ENCODE peak calls at places on chromosomes 4 and X, in six cellular contexts. Y, G, Q, E, U and P are unnamed samples. For H3K27me3, the result is how much of the 10 kb centered on the place peaks cover.

GRCh38 chrX:5730561-5730960 is 498.1 kb downstream of the NLGN4X start:
- DNase-seq in G (no peak), Q (no peak), E (no peak), Y (no peak), U (no peak), P (no peak)

GRCh38 chr4:137065306-137065705 is 467.0 kb downstream of the PCDH18 start:
- DNase-seq in Q (no peak), G (no peak), U (no peak), E (no peak), Y (no peak), P (no peak)

GRCh38 chrX:153924149-153924861 is 1.8 kb downstream of the ARHGAP4 start:
- DNase-seq in Y (no peak), E (no peak), U (no peak), Q (peak), G (no peak), P (peak)

GRCh38 chrX:52420824-52421443 is 52.1 kb downstream of the XAGE2 start:
- DNase-seq in Q (no peak), Y (no peak), U (no peak), G (no peak), E (no peak), P (no peak)

GRCh38 chrX:80879143-80879542 is 69.5 kb upstream of the BRWD3 start:
- DNase-seq in Y (no peak), G (no peak), E (no peak), U (no peak), Q (no peak), P (no peak)

GRCh38 chrX:23732704-23733103 is 10.4 kb downstream of the ACOT9 start:
- DNase-seq in E (no peak), Q (no peak), U (no peak), G (no peak), Y (no peak), P (no peak)

GRCh38 chrX:132393992-132394391 is 94.8 kb downstream of the MBNL3 start:
- DNase-seq in Y (no peak), G (no peak), Q (no peak), U (no peak), E (no peak), P (no peak)

GRCh38 chr4:138111462-138112000 is 130.6 kb downstream of the SLC7A11 start:
- DNase-seq in E (no peak), U (no peak), G (no peak), Y (no peak), Q (no peak), P (no peak)

GRCh38 chr4:188372051-188372450 is 232.8 kb downstream of the TRIML1 start:
- DNase-seq in U (no peak), G (no peak), Y (no peak), Q (no peak), E (no peak), P (no peak)

GRCh38 chr4:81378398-81378797 is 93.3 kb downstream of the RASGEF1B start:
- DNase-seq in Y (no peak), U (no peak), E (no peak), G (no peak), Q (no peak), P (no peak)

GRCh38 chrX:39204945-39205344 is 403.7 kb downstream of the MID1IP1 start:
- DNase-seq in Y (no peak), E (no peak), Q (no peak), U (no peak), G (no peak), P (no peak)

GRCh38 chr4:15805583-15806517 is 27.7 kb downstream of the CD38 start:
- DNase-seq in Y (no peak), E (no peak), U (peak), G (no peak), Q (peak), P (no peak)

GRCh38 chr4:181796502-181796901 is 446.7 kb upstream of the TENM3 start:
- DNase-seq in G (no peak), Q (peak), U (no peak), E (no peak), Y (no peak), P (no peak)

GRCh38 chrX:70166601-70167590 is 10.4 kb upstream of the DGAT2L6 start:
- DNase-seq in E (no peak), G (no peak), U (no peak), Q (no peak), Y (no peak), P (no peak)

GRCh38 chrX:44234541-44234940 is 108.9 kb downstream of the EFHC2 start:
- DNase-seq in U (no peak), Q (no peak), Y (no peak), G (no peak), E (no peak), P (no peak)

GRCh38 chrX:11424903-11425674 is 131.9 kb downstream of the AMELX start:
- DNase-seq in Q (no peak), Y (no peak), E (no peak), G (no peak), U (no peak), P (no peak)

GRCh38 chrX:150167482-150168324 is 195.4 kb upstream of the MAMLD1 start:
- DNase-seq in Q (no peak), Y (no peak), G (no peak), U (no peak), E (no peak), P (no peak)

GRCh38 chr4:91116861-91117260 is 989.7 kb downstream of the CCSER1 start:
- DNase-seq in U (no peak), Y (no peak), E (no peak), G (no peak), Q (no peak), P (no peak)

GRCh38 chr4:85591361-85592098 is 116.6 kb downstream of the ARHGAP24 start:
- DNase-seq in E (no peak), G (no peak), Y (no peak), Q (no peak), U (no peak), P (no peak)

GRCh38 chr4:73205482-73205881 is 53.1 kb downstream of the ANKRD17 start:
- DNase-seq in Q (no peak), G (no peak), U (no peak), Y (no peak), E (no peak), P (no peak)

GRCh38 chr4:134200811-134201215 is 776 bp downstream of the PABPC4L start:
- DNase-seq in G (no peak), U (no peak), Q (no peak), Y (no peak), E (peak), P (no peak)

GRCh38 chr4:52408037-52408436 is 251.1 kb downstream of the USP46 start:
- DNase-seq in E (no peak), Q (no peak), G (no peak), Y (no peak), U (no peak), P (no peak)

GRCh38 chrX:114584983-114585842 is 1.3 kb downstream of the HTR2C start:
- DNase-seq in Q (no peak), E (no peak), G (no peak), Y (no peak), U (no peak), P (no peak)

GRCh38 chr4:3123201-3123671 is 48.8 kb downstream of the HTT start:
- DNase-seq in Y (no peak), U (no peak), E (no peak), G (no peak), Q (no peak), P (no peak)

GRCh38 chr4:8114456-8115202 is 44.0 kb downstream of the ABLIM2 start:
- DNase-seq in Y (no peak), Q (no peak), U (peak), G (no peak), E (no peak), P (peak)

GRCh38 chrX:107971636-107972035 is 10.5 kb downstream of the TEX13B start:
- DNase-seq in E (no peak), U (no peak), G (no peak), Y (no peak), Q (no peak), P (no peak)

GRCh38 chr4:25676221-25676620 is 20.6 kb downstream of the SLC34A2 start:
- DNase-seq in U (no peak), E (no peak), G (no peak), Y (no peak), Q (no peak), P (no peak)

DNA sequence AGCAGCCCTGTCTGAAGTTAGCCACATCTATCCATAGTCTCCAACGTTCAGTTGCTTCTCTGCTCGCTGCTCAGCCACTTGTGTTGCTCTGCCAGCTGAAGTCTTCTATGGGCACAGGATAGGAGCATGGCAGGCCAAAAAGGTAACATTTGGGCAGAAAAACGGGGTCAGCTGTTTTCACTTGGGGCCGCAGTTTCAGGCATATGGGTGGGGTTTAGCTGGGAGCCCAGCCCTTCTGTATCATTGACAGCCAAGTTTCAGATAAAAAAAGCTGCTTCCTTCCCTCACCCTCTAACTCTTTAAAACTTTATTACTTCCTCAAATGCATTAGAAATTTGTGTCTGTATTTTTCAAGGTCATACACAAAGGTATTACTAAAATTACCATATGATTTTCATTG is 18.4 kb upstream of the MANBA start:
- DNase-seq in Y (no peak), E (no peak), U (no peak), G (no peak), Q (no peak), P (no peak)
- H3K4me3 ChIP-seq in Y (no peak), E (no peak), U (no peak), G (no peak), Q (no peak), P (peak)

DNA sequence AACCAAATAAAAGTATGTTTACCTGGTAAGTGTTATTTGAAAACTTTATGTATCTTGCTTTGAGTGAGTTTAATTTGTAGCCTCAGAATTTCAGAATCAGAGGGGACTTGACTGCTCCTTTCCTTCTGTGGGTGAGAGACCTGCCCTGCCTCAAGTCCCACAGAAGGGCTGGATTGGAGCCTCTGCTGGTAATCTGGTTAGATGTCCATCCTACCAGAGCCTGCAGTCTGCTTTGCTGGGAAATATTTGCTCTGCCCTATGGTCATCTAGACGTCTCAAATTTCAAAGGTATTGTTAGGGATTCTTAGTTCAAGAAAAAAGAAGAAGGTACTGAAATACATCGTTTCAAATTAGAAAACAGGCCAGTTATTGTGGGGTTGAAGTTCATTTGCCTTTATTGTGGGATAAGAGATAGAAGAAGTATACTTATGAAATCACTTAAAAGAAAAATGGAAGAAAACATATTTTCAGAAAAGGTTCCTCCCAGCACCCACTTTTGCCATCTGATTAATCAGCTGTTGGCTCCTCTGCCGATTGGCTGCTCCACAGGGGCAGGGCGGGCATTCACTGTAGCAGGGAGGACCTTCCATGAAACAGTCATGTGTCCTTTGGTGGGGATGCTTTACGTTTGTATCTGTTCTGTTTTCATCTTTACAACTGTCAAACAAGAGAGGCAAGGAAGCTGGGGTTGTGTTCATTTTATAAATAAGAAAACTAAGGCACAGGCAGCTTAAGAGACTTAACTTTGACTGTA is 73.3 kb upstream of the TLR2 start:
- DNase-seq in G (no peak), U (no peak), E (no peak), Q (no peak), Y (no peak), P (no peak)
- TF ChIP-seq CTCF in G (no peak), U (no peak), E (no peak), Q (no peak), Y (no peak), P (no peak)

DNA sequence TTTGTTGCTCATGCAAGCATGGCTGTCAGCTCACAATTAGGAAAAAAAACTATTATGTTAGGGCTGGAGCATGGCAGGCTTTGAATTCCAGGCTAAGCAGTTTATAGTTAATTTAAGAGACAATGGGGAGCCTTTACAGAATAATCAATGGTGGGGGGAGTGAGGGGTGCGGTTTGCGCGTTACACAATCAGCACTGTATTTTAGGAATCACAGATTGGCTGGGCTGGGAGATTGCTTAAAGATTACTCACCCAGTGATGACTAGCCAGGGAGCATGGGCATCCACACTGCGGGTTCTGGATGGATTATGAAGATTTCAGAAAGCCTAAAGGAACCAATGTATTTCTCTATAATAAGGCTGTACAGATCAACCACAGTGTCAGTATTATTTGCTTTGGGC is 186.6 kb downstream of the SOX3 start:
- DNase-seq in Y (no peak), G (no peak), U (no peak), E (no peak), Q (no peak), P (no peak)
- H3K27me3 ChIP-seq in Y (under half), G (under half), U (under half), E (under half), Q (under half), P (under half)

GRCh38 chr4:38782452-38783108 is at the start of gene TLR10:
- DNase-seq in Y (no peak), U (peak), G (no peak), Q (peak), E (no peak), P (peak)
- H3K4me3 ChIP-seq in Y (no peak), U (no peak), G (no peak), Q (no peak), E (peak), P (no peak)

GRCh38 chrX:65528705-65529340 is 5.8 kb downstream of the LAS1L start:
- DNase-seq in U (peak), Q (peak), Y (no peak), G (no peak), E (no peak), P (peak)
- TF ChIP-seq CTCF in U (peak), Q (peak), Y (peak), G (peak), E (peak), P (peak)

GRCh38 chr4:6550821-6551220 is 24.2 kb upstream of the MAN2B2 start:
- DNase-seq in Y (no peak), Q (no peak), E (no peak), G (no peak), U (no peak), P (no peak)
- H3K27me3 ChIP-seq in Y (under half), Q (under half), E (under half), G (under half), U (under half), P (under half)